ENCODE peak calls at places on chromosomes 1 and 21, in four cellular contexts. Q is BJ; U is activated B cell treated with CpG ODN at 0.5 μM for 24 hours; J is CD8-positive, alpha-beta T cell. T is an unnamed sample.

GRCh38 chr1:110003747-110004428 is 19.3 kb downstream of the AHCYL1 start:
- DNase-seq in J (no peak), Q (peak), U (no peak), T (peak)

GRCh38 chr1:168708698-168709406 is 20.2 kb downstream of the DPT start:
- DNase-seq in Q (no peak), U (no peak), J (no peak), T (no peak)

GRCh38 chr1:63848764-63849548 is 75.1 kb downstream of the ROR1 start:
- DNase-seq in J (no peak), U (no peak), Q (no peak), T (no peak)

GRCh38 chr1:179762241-179762640 is 19.1 kb downstream of the FAM163A start:
- DNase-seq in Q (no peak), U (no peak), J (no peak), T (no peak)

GRCh38 chr1:7899741-7900140 is 40.9 kb downstream of the TNFRSF9 start:
- DNase-seq in Q (no peak), U (no peak), J (no peak), T (no peak)

GRCh38 chr1:246680696-246681127 is 43.5 kb upstream of the SCCPDH start:
- DNase-seq in J (no peak), Q (no peak), U (no peak), T (peak)

GRCh38 chr1:70727891-70728443 is 316.9 kb downstream of the CTH start:
- DNase-seq in Q (no peak), J (no peak), U (no peak), T (no peak)

GRCh38 chr1:29801561-29801973 is 565.2 kb downstream of the PTPRU start:
- DNase-seq in U (no peak), Q (no peak), J (no peak), T (peak)

GRCh38 chr1:12015001-12015491 is 4.3 kb upstream of the MIIP start:
- DNase-seq in J (no peak), Q (peak), U (no peak), T (no peak)

GRCh38 chr1:184396081-184396480 is 9.3 kb downstream of the C1orf21 start:
- DNase-seq in J (no peak), U (no peak), Q (no peak), T (no peak)

GRCh38 chr1:75725256-75725655 is 747 bp downstream of the ACADM start:
- DNase-seq in J (no peak), Q (no peak), U (no peak), T (no peak)

GRCh38 chr1:21670956-21671902 is 2.1 kb upstream of the RAP1GAP start:
- DNase-seq in U (no peak), Q (no peak), J (no peak), T (no peak)

GRCh38 chr1:1085911-1086841 is 12.1 kb upstream of the RNF223 start:
- DNase-seq in Q (no peak), U (no peak), J (no peak), T (no peak)

GRCh38 chr1:1207254-1207902 is 986 bp upstream of the TNFRSF18 start:
- DNase-seq in U (no peak), Q (no peak), J (no peak), T (peak)

GRCh38 chr1:7046314-7046713 is 261.1 kb downstream of the CAMTA1 start:
- DNase-seq in Q (no peak), J (no peak), U (no peak), T (peak)

GRCh38 chr1:111270781-111271463 is 19.7 kb upstream of the CHIA start:
- DNase-seq in U (no peak), J (peak), Q (no peak), T (no peak)

GRCh38 chr1:5980314-5981008 is 11.8 kb downstream of the NPHP4 start:
- DNase-seq in J (no peak), Q (no peak), U (no peak), T (peak)

GRCh38 chr1:154567386-154568164 is at the start of gene CHRNB2:
- DNase-seq in U (peak), J (peak), Q (no peak), T (peak)

GRCh38 chr1:90387825-90388224 is 329.3 kb downstream of the BARHL2 start:
- DNase-seq in U (no peak), Q (no peak), J (no peak), T (no peak)

GRCh38 chr1:236018885-236019453 is 45.9 kb downstream of the NID1 start:
- DNase-seq in U (no peak), J (no peak), Q (peak), T (no peak)

GRCh38 chr1:168509875-168510594 is 33.8 kb downstream of the XCL2 start:
- DNase-seq in U (no peak), J (peak), Q (no peak), T (no peak)

GRCh38 chr1:101235696-101236545 is 898 bp upstream of the S1PR1 start:
- DNase-seq in Q (no peak), J (peak), U (peak), T (peak)

GRCh38 chr1:27299385-27300252 is 22.3 kb upstream of the TMEM222 start:
- DNase-seq in U (no peak), Q (peak), J (no peak), T (peak)

GRCh38 chr21:36385233-36385908 is at the start of gene CHAF1B:
- DNase-seq in U (peak), J (peak), Q (no peak), T (peak)

GRCh38 chr1:88892146-88892877 is 945 bp upstream of the GTF2B start:
- DNase-seq in Q (no peak), J (no peak), U (no peak), T (no peak)

GRCh38 chr1:59272507-59272906 is 24.4 kb upstream of the FGGY start:
- DNase-seq in J (no peak), Q (no peak), U (no peak), T (no peak)

GRCh38 chr1:172393354-172393753 is 27.1 kb upstream of the C1orf105 start:
- DNase-seq in U (no peak), J (no peak), Q (no peak), T (no peak)

GRCh38 chr1:229434641-229435051 is 752 bp upstream of the ACTA1 start:
- DNase-seq in Q (no peak), U (no peak), J (no peak), T (peak)

GRCh38 chr1:222263791-222264190 is 284.1 kb downstream of the HHIPL2 start:
- DNase-seq in U (no peak), Q (no peak), J (no peak), T (no peak)

GRCh38 chr1:44485229-44485932 is 80.3 kb downstream of the RNF220 start:
- DNase-seq in Q (peak), J (no peak), U (no peak), T (no peak)

GRCh38 chr1:35279555-35279904 is 11.0 kb downstream of the ZMYM4 start:
- DNase-seq in J (no peak), U (no peak), Q (no peak), T (no peak)

GRCh38 chr21:17930102-17930501 is 110.9 kb upstream of the C21orf91 start:
- DNase-seq in J (no peak), Q (no peak), U (no peak), T (no peak)

GRCh38 chr1:226681652-226682493 is 57.2 kb downstream of the ITPKB start:
- DNase-seq in U (no peak), J (no peak), Q (no peak), T (no peak)

GRCh38 chr1:114669562-114670082 is at the start of gene DENND2C:
- DNase-seq in U (no peak), J (no peak), Q (no peak), T (no peak)
- TF ChIP-seq CTCF in U (no peak), J (no peak), Q (peak), T (no peak)

DNA sequence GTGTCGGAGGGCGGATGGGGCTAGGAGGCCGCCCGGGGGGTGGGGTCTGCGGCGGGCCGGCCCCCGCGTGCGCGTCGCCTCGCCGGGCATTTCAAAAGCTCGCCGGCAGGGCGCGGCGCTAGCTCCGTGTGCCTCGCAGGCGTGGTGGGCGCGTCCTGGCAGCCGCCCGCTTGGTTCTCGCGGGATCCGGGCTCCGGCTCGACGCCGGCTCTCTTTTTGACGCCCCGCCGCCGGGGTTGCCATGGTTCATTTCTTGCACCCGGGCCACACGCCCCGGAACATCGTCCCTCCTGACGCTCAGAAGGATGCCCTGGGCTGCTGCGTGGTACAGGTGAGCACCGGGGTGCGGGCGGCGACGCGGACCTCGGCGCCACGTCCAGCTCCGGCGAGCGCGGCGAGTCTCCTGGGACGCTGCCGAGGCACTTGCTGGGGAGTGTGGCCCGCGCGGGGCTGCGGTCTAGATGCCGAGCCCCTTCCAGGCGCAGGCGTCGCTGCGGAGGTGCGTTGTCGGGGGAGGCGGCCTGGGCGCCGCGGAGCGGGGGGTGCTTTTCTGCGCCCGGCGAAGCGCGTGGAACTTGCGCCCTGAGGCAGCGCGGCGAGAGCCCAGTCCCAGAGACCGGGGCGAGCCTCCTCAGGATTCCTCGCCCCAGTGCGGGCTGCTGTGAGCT is at the start of gene ZYG11A:
- DNase-seq in Q (peak), U (peak), J (peak), T (peak)
- TF ChIP-seq CTCF in Q (peak), U (no peak), J (peak), T (no peak)

DNA sequence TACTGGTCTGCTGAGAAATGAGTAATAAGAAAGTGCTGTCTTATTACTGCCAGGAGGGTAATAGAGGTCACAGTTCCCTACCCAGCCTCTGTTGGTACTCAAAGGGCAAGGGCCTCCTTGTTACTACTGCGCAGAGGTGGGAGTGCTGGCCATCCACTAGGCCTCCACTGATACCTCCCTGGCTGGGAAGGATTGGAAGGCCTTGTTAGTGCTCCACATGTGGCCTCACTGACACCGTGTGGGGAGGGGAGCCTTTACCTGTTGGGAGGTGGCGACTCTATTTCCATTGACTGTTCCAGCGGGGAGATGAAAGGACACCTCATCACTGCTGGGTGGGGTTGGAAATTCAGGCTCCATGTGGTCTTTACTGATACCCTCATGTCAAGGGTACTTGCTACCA is 57.8 kb upstream of the USP24 start:
- DNase-seq in J (no peak), U (no peak), Q (no peak), T (no peak)
- TF ChIP-seq CTCF in J (no peak), U (no peak), Q (no peak), T (no peak)

DNA sequence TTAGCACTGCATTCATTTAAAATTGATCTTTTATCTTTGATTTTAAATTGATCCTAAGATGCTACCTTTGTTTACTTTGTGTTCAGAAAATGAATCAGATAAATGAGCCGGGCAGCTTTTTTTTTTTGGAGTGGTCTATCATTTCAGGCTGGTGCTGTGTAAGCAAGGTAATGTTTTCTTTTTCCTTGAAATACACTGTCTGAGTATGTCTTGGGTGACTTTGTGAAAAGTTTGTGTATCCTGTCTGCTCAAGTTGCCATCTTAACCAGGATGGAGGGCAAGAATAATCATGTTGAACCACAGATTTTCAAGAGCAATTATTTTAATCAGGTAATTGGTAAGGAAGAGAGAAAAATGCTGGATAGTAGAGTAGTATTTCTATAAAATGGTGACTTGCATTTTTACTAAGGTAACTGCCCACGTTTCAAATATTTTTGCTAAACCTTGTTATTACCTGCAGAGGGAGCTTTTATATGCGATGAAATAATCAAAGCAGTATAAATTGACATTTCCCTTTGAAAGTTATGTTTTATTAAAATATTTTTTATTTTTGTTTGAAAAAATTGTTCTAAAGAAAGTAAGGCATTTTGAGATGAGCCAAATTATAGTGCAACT is 11.1 kb downstream of the ADGRL2 start:
- DNase-seq in J (no peak), U (no peak), Q (no peak), T (no peak)
- TF ChIP-seq CTCF in J (no peak), U (no peak), Q (peak), T (no peak)

GRCh38 chr1:185984113-185984836 is 250.1 kb downstream of the HMCN1 start:
- DNase-seq in Q (no peak), J (no peak), U (no peak), T (no peak)
- TF ChIP-seq CTCF in Q (no peak), J (no peak), U (no peak), T (no peak)

DNA sequence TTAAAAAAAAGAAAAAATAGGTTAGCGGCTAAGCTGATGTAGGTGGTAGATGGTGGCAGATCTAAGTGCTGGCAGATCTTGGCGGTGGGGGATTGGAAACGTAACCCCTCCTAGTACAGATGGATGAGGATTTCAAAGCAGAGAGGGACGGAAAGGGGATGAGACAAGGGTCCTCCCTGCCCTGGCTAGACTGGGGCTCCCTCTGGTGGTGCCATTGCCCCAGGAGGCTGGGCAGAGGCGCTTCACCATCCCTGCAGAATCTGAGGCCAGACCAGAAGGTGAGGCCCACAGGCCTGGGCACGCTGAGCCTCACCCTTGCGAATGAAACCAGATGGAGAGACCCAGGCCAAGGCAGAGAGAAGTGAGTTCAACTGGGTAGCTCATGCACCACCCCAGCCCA is 7.0 kb upstream of the PLEKHA6 start:
- DNase-seq in Q (no peak), J (no peak), U (no peak), T (no peak)
- TF ChIP-seq CTCF in Q (peak), J (no peak), U (no peak), T (peak)

GRCh38 chr1:14851775-14852174 is 253.3 kb downstream of the KAZN start:
- DNase-seq in Q (no peak), U (no peak), J (no peak), T (no peak)
- TF ChIP-seq CTCF in Q (no peak), U (no peak), J (no peak), T (no peak)

GRCh38 chr1:32353431-32353830 is 8.9 kb downstream of the FAM229A start:
- DNase-seq in Q (no peak), J (no peak), U (no peak), T (no peak)
- TF ChIP-seq CTCF in Q (no peak), J (no peak), U (no peak), T (no peak)

T was measured in nephron progenitor cell.